ENCODE peak calls at places on chromosomes 3 and 15, in ten cellular contexts. I is tibial nerve, Y is MCF 10A, H is HL-60, M is AG04450, U is pancreas, N is RWPE1, O is transverse colon, Z is H9, Q is mesothelial cell of epicardium. K is an unnamed sample.

GRCh38 chr3:122111974-122112373 is 56.8 kb downstream of the CD86 start:
- DNase-seq in I (no peak), Y (no peak), H (peak), M (no peak), U (no peak), N (no peak), O (no peak), Z (no peak), Q (no peak), K (no peak)

GRCh38 chr3:8968375-8968882 is 5.2 kb upstream of the RAD18 start:
- DNase-seq in I (no peak), Y (no peak), H (no peak), M (no peak), U (no peak), N (no peak), O (no peak), Z (no peak), Q (no peak), K (no peak)

GRCh38 chr15:66842710-66843441 is 140.8 kb downstream of the SMAD6 start:
- DNase-seq in I (peak), Y (peak), H (peak), M (no peak), U (peak), N (peak), O (peak), Z (no peak), Q (peak), K (no peak)

GRCh38 chr15:39444729-39445470 is 136.0 kb upstream of the THBS1 start:
- DNase-seq in I (no peak), Y (no peak), H (no peak), M (no peak), U (no peak), N (no peak), O (no peak), Z (no peak), Q (no peak), K (no peak)

GRCh38 chr15:84947947-84948830 is 33.5 kb upstream of the PDE8A start:
- DNase-seq in I (no peak), Y (peak), H (no peak), M (peak), U (no peak), N (peak), O (no peak), Z (no peak), Q (no peak), K (peak)

GRCh38 chr3:131361464-131362421 is 19.8 kb upstream of the NUDT16 start:
- DNase-seq in I (peak), Y (no peak), H (no peak), M (no peak), U (peak), N (peak), O (peak), Z (peak), Q (peak), K (no peak)

GRCh38 chr3:102006812-102007485 is 157.6 kb downstream of the NFKBIZ start:
- DNase-seq in I (no peak), Y (peak), H (no peak), M (peak), U (no peak), N (peak), O (peak), Z (no peak), Q (no peak), K (peak)

GRCh38 chr15:53918180-53919079 is 59.8 kb upstream of the UNC13C start:
- DNase-seq in I (no peak), Y (no peak), H (no peak), M (no peak), U (no peak), N (no peak), O (no peak), Z (no peak), Q (no peak), K (no peak)

GRCh38 chr15:35142578-35142977 is 57.5 kb upstream of the NANOGP8 start:
- DNase-seq in I (no peak), Y (no peak), H (no peak), M (no peak), U (no peak), N (no peak), O (no peak), Z (no peak), Q (no peak), K (no peak)

GRCh38 chr3:151362798-151363197 is 21.8 kb downstream of the P2RY12 start:
- DNase-seq in I (no peak), Y (no peak), H (peak), M (no peak), U (no peak), N (no peak), O (no peak), Z (no peak), Q (no peak), K (no peak)

GRCh38 chr3:81643721-81644120 is 117.7 kb downstream of the GBE1 start:
- DNase-seq in I (no peak), Y (peak), H (no peak), M (no peak), U (no peak), N (peak), O (peak), Z (no peak), Q (no peak), K (peak)
- TF ChIP-seq CTCF in I (no peak), Y (peak), H (no peak), M (peak), U (no peak), N (no peak), O (peak), Z (peak), Q (no peak), K (peak)

GRCh38 chr15:51799174-51799907 is 30.1 kb upstream of the TMOD3 start:
- DNase-seq in I (no peak), Y (no peak), H (no peak), M (no peak), U (no peak), N (no peak), O (no peak), Z (no peak), Q (no peak), K (no peak)

GRCh38 chr15:51799908-51800252 is 29.6 kb upstream of the TMOD3 start:
- DNase-seq in I (no peak), Y (no peak), H (no peak), M (no peak), U (no peak), N (no peak), O (no peak), Z (no peak), Q (no peak), K (no peak)

GRCh38 chr15:51803961-51804360 is 25.5 kb upstream of the TMOD3 start:
- DNase-seq in I (no peak), Y (no peak), H (no peak), M (no peak), U (no peak), N (no peak), O (no peak), Z (no peak), Q (no peak), K (no peak)

GRCh38 chr15:51802593-51802992 is 26.9 kb upstream of the TMOD3 start:
- DNase-seq in I (no peak), Y (no peak), H (no peak), M (no peak), U (no peak), N (no peak), O (no peak), Z (no peak), Q (no peak), K (no peak)

GRCh38 chr15:51801391-51801835 is 28.0 kb upstream of the TMOD3 start:
- DNase-seq in I (no peak), Y (peak), H (no peak), M (no peak), U (no peak), N (peak), O (no peak), Z (peak), Q (no peak), K (no peak)
- TF ChIP-seq CTCF in I (peak), Y (peak), H (no peak), M (peak), U (no peak), N (peak), O (peak), Z (peak), Q (no peak), K (peak)

GRCh38 chr3:181844227-181844626 is 132.5 kb downstream of the SOX2 start:
- DNase-seq in I (no peak), Y (no peak), H (no peak), M (no peak), U (no peak), N (no peak), O (no peak), Z (no peak), Q (no peak), K (no peak)

GRCh38 chr3:181839915-181840295 is 128.2 kb downstream of the SOX2 start:
- DNase-seq in I (no peak), Y (no peak), H (no peak), M (no peak), U (no peak), N (no peak), O (no peak), Z (no peak), Q (no peak), K (no peak)

GRCh38 chr3:181838940-181839914 is 127.5 kb downstream of the SOX2 start:
- DNase-seq in I (no peak), Y (no peak), H (no peak), M (no peak), U (no peak), N (peak), O (no peak), Z (no peak), Q (no peak), K (no peak)
- TF ChIP-seq CTCF in I (no peak), Y (no peak), H (no peak), M (no peak), U (no peak), N (no peak), O (no peak), Z (no peak), Q (no peak), K (no peak)

GRCh38 chr3:126696701-126697267 is 7.3 kb upstream of the CHCHD6 start:
- DNase-seq in I (no peak), Y (no peak), H (no peak), M (no peak), U (no peak), N (no peak), O (no peak), Z (no peak), Q (no peak), K (no peak)

GRCh38 chr3:126699011-126699410 is 5.0 kb upstream of the CHCHD6 start:
- DNase-seq in I (no peak), Y (no peak), H (no peak), M (no peak), U (no peak), N (no peak), O (no peak), Z (no peak), Q (no peak), K (no peak)

GRCh38 chr3:126692858-126693257 is 11.2 kb upstream of the CHCHD6 start:
- DNase-seq in I (no peak), Y (no peak), H (no peak), M (no peak), U (no peak), N (no peak), O (no peak), Z (no peak), Q (no peak), K (no peak)

DNA sequence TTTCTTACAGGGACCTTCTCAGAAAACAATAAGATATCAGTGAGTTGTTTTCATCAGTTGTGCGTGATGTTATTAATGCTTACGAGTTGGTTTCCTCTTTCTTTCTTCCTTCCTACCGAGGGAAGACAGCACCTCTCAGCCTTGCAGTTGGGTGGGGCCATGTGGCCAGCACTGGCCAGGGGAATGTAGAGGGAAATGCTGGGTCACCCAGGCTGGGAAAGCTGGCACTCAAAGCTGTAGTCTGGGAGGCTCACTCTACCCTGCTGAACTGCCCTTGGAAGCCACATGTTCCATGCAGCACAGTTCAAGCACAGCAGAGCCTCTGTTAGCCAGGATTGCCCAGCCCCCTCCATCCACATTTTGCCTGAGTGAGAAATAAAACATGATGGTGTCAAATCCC is 10.1 kb upstream of the CHCHD6 start:
- DNase-seq in I (no peak), Y (no peak), H (no peak), M (no peak), U (no peak), N (no peak), O (no peak), Z (no peak), Q (no peak), K (no peak)
- TF ChIP-seq CTCF in I (no peak), Y (no peak), H (no peak), M (no peak), U (no peak), N (no peak), O (no peak), Z (no peak), Q (no peak), K (no peak)

GRCh38 chr3:179852117-179852886 is 184.4 kb downstream of the PEX5L start:
- DNase-seq in I (no peak), Y (peak), H (peak), M (peak), U (no peak), N (no peak), O (no peak), Z (peak), Q (no peak), K (peak)
- TF ChIP-seq CTCF in I (no peak), Y (no peak), H (no peak), M (peak), U (no peak), N (no peak), O (no peak), Z (peak), Q (no peak), K (peak)

DNA sequence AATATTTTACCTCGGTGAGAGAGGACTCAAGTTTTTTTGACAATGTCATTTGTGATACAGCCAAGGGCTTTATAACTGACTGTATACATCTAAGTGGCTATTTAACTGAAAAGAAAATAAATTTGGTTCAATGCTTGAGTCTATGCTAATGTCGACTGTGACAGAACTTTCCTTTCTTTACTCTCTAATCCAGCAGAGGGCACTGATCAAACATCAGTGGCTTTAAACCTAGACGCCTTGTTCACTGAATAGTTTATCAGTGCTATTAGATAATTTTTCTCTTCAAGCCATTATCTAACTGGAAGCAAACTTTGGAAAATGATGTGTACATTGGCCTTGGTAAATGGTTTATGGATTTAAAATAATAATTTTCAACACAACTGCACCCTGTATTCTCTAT is 285.1 kb downstream of the CHL1 start:
- DNase-seq in I (no peak), Y (peak), H (no peak), M (no peak), U (no peak), N (no peak), O (no peak), Z (no peak), Q (no peak), K (no peak)
- TF ChIP-seq CTCF in I (peak), Y (peak), H (no peak), M (peak), U (no peak), N (no peak), O (no peak), Z (peak), Q (peak), K (no peak)

DNA sequence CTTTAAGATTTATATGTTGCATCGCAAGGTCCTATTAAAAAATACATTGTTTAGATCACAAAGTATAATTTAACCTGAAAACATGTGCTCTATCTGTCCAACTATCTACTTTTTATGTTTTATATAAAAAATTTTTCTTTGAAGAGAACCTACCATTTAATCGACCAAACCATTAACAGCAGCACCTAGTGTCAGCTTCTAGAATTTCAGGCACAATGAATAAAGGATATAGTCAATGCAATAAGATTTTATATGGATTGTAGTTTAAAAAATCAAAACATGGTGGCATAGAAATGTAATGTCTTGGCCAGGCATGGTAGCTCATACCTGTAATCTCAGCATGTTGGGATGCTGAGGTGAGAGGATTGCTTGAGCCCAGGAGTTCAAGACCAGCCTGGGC is 313.7 kb downstream of the GAP43 start:
- DNase-seq in I (no peak), Y (no peak), H (no peak), M (no peak), U (no peak), N (peak), O (no peak), Z (no peak), Q (no peak), K (no peak)
- TF ChIP-seq CTCF in I (peak), Y (peak), H (peak), M (peak), U (no peak), N (peak), O (no peak), Z (peak), Q (peak), K (no peak)

DNA sequence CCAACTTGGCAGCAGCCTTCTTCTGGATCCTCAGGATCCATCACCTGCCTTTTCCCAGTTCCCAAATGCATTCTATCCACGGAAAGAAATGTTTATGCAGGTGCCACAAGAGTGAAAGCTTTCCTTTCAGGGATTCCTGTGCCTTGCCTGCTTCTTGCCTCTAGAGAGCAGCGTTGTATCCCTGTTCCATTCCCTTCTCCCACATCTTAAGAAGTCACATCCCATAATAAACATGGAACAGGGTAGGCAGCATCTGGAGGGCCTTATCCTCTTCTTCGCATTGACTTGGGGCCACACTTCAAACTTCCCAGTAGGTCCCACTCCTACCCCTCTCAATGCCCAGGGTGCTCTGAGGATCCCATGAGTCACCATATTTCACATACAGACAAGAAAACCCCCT is 72.7 kb upstream of the DCLK3 start:
- DNase-seq in I (no peak), Y (no peak), H (no peak), M (no peak), U (no peak), N (no peak), O (no peak), Z (no peak), Q (no peak), K (no peak)
- TF ChIP-seq CTCF in I (no peak), Y (no peak), H (no peak), M (peak), U (no peak), N (no peak), O (no peak), Z (peak), Q (no peak), K (no peak)

GRCh38 chr15:68053997-68054657 is at the start of gene PIAS1:
- DNase-seq in I (peak), Y (peak), H (peak), M (peak), U (peak), N (peak), O (peak), Z (peak), Q (peak), K (no peak)
- TF ChIP-seq CTCF in I (no peak), Y (no peak), H (no peak), M (no peak), U (no peak), N (no peak), O (peak), Z (peak), Q (no peak), K (no peak)

K was measured in AG04449.